ENCODE peak calls at places on chromosome 15, in ten cellular contexts. Y, R, E, K, U, J, X, A, H and T are unnamed samples.

GRCh38 chr15:68644996-68645395 is 66.2 kb downstream of the CORO2B start:
- DNase-seq in J (no peak), U (no peak), K (no peak), H (no peak), E (no peak), A (no peak), X (no peak), R (no peak), Y (no peak), T (no peak)

GRCh38 chr15:31483053-31483923 is 156.7 kb downstream of the KLF13 start:
- DNase-seq in E (no peak), K (peak), R (peak), X (no peak), A (peak), Y (no peak), H (no peak), J (peak), U (no peak), T (peak)

GRCh38 chr15:30956216-30956803 is 35.1 kb downstream of the MTMR10 start:
- DNase-seq in R (no peak), J (no peak), Y (no peak), K (no peak), H (no peak), U (no peak), X (peak), E (no peak), A (no peak), T (no peak)

GRCh38 chr15:92012368-92012629 is 158.8 kb downstream of the SLCO3A1 start:
- DNase-seq in J (no peak), K (no peak), U (no peak), Y (peak), R (no peak), X (no peak), E (no peak), H (no peak), A (no peak), T (no peak)

GRCh38 chr15:31326729-31327673 is at the start of gene KLF13:
- DNase-seq in E (peak), U (peak), A (no peak), K (no peak), X (peak), H (no peak), R (no peak), J (peak), Y (peak), T (no peak)

GRCh38 chr15:81940467-81941451 is 105.1 kb downstream of the MEX3B start:
- DNase-seq in E (peak), J (no peak), R (no peak), Y (peak), X (no peak), H (no peak), U (peak), A (no peak), K (no peak), T (no peak)

GRCh38 chr15:99228120-99228770 is 21.1 kb downstream of the TTC23 start:
- DNase-seq in K (no peak), H (no peak), J (no peak), E (no peak), X (no peak), Y (no peak), R (no peak), U (no peak), A (no peak), T (no peak)

GRCh38 chr15:89171136-89172072 is 50.0 kb downstream of the RLBP1 start:
- DNase-seq in K (peak), X (peak), R (no peak), U (peak), E (peak), Y (peak), J (peak), A (peak), H (no peak), T (peak)

GRCh38 chr15:83999396-84000120 is 236.0 kb upstream of the GOLGA6L4 start:
- DNase-seq in H (no peak), K (no peak), Y (peak), U (no peak), A (no peak), R (no peak), J (no peak), E (peak), X (no peak), T (no peak)